ENCODE peak calls at places on chromosomes 2 and 18, in seven cellular contexts. One of them, this sample, is unnamed. For H3K9me3, the result is how much of the 10 kb centered on the place peaks cover.

GRCh38 chr2:5933669-5934068 is 241.5 kb downstream of the SOX11 start:
- DNase-seq in AG04450: no peak
- DNase-seq in right cardiac atrium: no peak
- DNase-seq in IMR-90: no peak
- DNase-seq in colonic mucosa: no peak
- DNase-seq in adrenal gland: no peak
- DNase-seq in uterus: no peak
- DNase-seq in this sample: no peak

GRCh38 chr2:119290859-119291587 is 67.4 kb downstream of the STEAP3 start:
- DNase-seq in adrenal gland: peak
- DNase-seq in AG04450: no peak
- DNase-seq in right cardiac atrium: peak
- DNase-seq in IMR-90: peak
- DNase-seq in uterus: peak
- DNase-seq in colonic mucosa: peak
- DNase-seq in this sample: peak

GRCh38 chr2:199092419-199092818 is 365.3 kb downstream of the SATB2 start:
- DNase-seq in right cardiac atrium: no peak
- DNase-seq in IMR-90: no peak
- DNase-seq in adrenal gland: no peak
- DNase-seq in colonic mucosa: peak
- DNase-seq in AG04450: no peak
- DNase-seq in uterus: no peak
- DNase-seq in this sample: no peak

GRCh38 chr18:49249523-49249922 is 210.9 kb downstream of the DYM start:
- DNase-seq in colonic mucosa: no peak
- DNase-seq in IMR-90: peak
- DNase-seq in AG04450: no peak
- DNase-seq in right cardiac atrium: no peak
- DNase-seq in adrenal gland: no peak
- DNase-seq in uterus: no peak
- DNase-seq in this sample: no peak

GRCh38 chr2:148546270-148546669 is 98.3 kb upstream of the EPC2 start:
- DNase-seq in colonic mucosa: no peak
- DNase-seq in AG04450: no peak
- DNase-seq in right cardiac atrium: no peak
- DNase-seq in uterus: no peak
- DNase-seq in IMR-90: no peak
- DNase-seq in adrenal gland: no peak
- DNase-seq in this sample: no peak

GRCh38 chr2:127771756-127772155 is 39.2 kb downstream of the WDR33 start:
- DNase-seq in uterus: no peak
- DNase-seq in IMR-90: peak
- DNase-seq in colonic mucosa: no peak
- DNase-seq in right cardiac atrium: no peak
- DNase-seq in AG04450: peak
- DNase-seq in adrenal gland: no peak
- DNase-seq in this sample: no peak

GRCh38 chr2:96320326-96321229 is 4.5 kb upstream of the ITPRIPL1 start:
- DNase-seq in IMR-90: no peak
- DNase-seq in adrenal gland: no peak
- DNase-seq in AG04450: no peak
- DNase-seq in right cardiac atrium: no peak
- DNase-seq in uterus: no peak
- DNase-seq in colonic mucosa: no peak
- DNase-seq in this sample: no peak

GRCh38 chr18:30280861-30281470 is 761.6 kb downstream of the DSC3 start:
- DNase-seq in adrenal gland: peak
- DNase-seq in right cardiac atrium: no peak
- DNase-seq in colonic mucosa: peak
- DNase-seq in AG04450: peak
- DNase-seq in IMR-90: peak
- DNase-seq in uterus: no peak
- DNase-seq in this sample: no peak

GRCh38 chr2:178865537-178865936 is 58.3 kb upstream of the TTN start:
- DNase-seq in right cardiac atrium: peak
- DNase-seq in colonic mucosa: no peak
- DNase-seq in AG04450: no peak
- DNase-seq in adrenal gland: no peak
- DNase-seq in uterus: no peak
- DNase-seq in IMR-90: no peak
- DNase-seq in this sample: no peak

GRCh38 chr18:14924226-14924625 is 176.3 kb downstream of the ANKRD30B start:
- DNase-seq in adrenal gland: no peak
- DNase-seq in uterus: no peak
- DNase-seq in IMR-90: no peak
- DNase-seq in colonic mucosa: peak
- DNase-seq in right cardiac atrium: no peak
- DNase-seq in AG04450: no peak
- DNase-seq in this sample: no peak

GRCh38 chr18:14920976-14921375 is 173.0 kb downstream of the ANKRD30B start:
- DNase-seq in AG04450: no peak
- DNase-seq in right cardiac atrium: no peak
- DNase-seq in adrenal gland: no peak
- DNase-seq in colonic mucosa: peak
- DNase-seq in IMR-90: no peak
- DNase-seq in uterus: no peak
- DNase-seq in this sample: no peak

GRCh38 chr18:14922965-14923565 is 175.1 kb downstream of the ANKRD30B start:
- DNase-seq in right cardiac atrium: no peak
- DNase-seq in IMR-90: no peak
- DNase-seq in AG04450: no peak
- DNase-seq in colonic mucosa: peak
- DNase-seq in adrenal gland: no peak
- DNase-seq in uterus: no peak
- DNase-seq in this sample: no peak

GRCh38 chr18:14921547-14921946 is 173.6 kb downstream of the ANKRD30B start:
- DNase-seq in IMR-90: no peak
- DNase-seq in AG04450: no peak
- DNase-seq in adrenal gland: no peak
- DNase-seq in colonic mucosa: peak
- DNase-seq in uterus: no peak
- DNase-seq in right cardiac atrium: no peak
- DNase-seq in this sample: no peak

GRCh38 chr18:14922031-14922430 is 174.1 kb downstream of the ANKRD30B start:
- DNase-seq in adrenal gland: no peak
- DNase-seq in uterus: no peak
- DNase-seq in right cardiac atrium: no peak
- DNase-seq in AG04450: no peak
- DNase-seq in IMR-90: no peak
- DNase-seq in colonic mucosa: no peak
- DNase-seq in this sample: no peak
- H3K9me3 ChIP-seq in adrenal gland: under half
- H3K9me3 ChIP-seq in uterus: under half
- H3K9me3 ChIP-seq in right cardiac atrium: under half
- H3K9me3 ChIP-seq in AG04450: half or more
- H3K9me3 ChIP-seq in IMR-90: under half
- H3K9me3 ChIP-seq in colonic mucosa: under half
- H3K9me3 ChIP-seq in this sample: under half

DNA sequence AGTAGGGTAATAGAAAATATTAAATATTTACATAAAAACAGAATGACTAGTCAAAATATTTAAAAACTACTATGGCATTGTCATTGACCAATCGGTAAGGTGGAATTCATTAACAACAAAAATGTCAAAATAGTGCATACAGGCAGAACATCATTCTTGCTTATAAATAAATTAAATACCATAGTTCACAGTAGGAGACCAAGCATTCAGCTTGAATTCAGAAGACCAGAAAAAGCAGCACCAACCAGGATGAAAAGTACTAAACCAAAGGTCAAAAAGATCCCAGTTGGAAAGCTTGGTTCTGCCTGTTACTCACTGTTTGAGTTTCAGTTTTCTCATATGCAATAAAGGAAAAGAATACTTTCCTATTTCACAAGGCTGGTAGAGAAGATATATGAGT is 244.3 kb downstream of the OSR1 start:
- DNase-seq in colonic mucosa: no peak
- DNase-seq in adrenal gland: no peak
- DNase-seq in IMR-90: no peak
- DNase-seq in uterus: no peak
- DNase-seq in AG04450: no peak
- DNase-seq in right cardiac atrium: no peak
- DNase-seq in this sample: no peak
- H3K27ac ChIP-seq in colonic mucosa: no peak
- H3K27ac ChIP-seq in adrenal gland: no peak
- H3K27ac ChIP-seq in IMR-90: no peak
- H3K27ac ChIP-seq in uterus: no peak
- H3K27ac ChIP-seq in AG04450: no peak
- H3K27ac ChIP-seq in right cardiac atrium: no peak
- H3K27ac ChIP-seq in this sample: no peak

DNA sequence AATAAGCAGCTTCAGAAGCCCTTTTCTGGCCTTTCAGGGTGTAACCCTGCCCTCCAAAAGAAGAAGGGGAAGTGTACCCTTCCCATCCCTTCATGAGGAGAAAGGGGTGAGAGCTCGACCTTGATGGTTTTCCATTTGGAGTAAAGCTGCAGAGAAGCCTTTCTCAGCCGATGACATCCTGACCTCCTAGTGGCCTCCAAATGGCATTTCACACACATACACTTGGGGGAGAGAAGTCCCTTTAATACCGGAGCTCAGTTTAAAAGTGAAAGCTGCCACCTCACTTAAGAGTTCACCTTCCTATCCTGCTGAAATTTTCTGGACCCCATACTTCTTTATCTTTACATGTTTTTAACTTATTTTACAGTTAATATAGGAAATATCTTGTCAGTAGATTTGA is 716.7 kb downstream of the DCDC2C start:
- DNase-seq in right cardiac atrium: no peak
- DNase-seq in IMR-90: no peak
- DNase-seq in uterus: no peak
- DNase-seq in colonic mucosa: no peak
- DNase-seq in AG04450: no peak
- DNase-seq in adrenal gland: no peak
- DNase-seq in this sample: no peak
- H3K9me3 ChIP-seq in right cardiac atrium: under half
- H3K9me3 ChIP-seq in IMR-90: under half
- H3K9me3 ChIP-seq in uterus: under half
- H3K9me3 ChIP-seq in colonic mucosa: under half
- H3K9me3 ChIP-seq in AG04450: under half
- H3K9me3 ChIP-seq in adrenal gland: under half
- H3K9me3 ChIP-seq in this sample: under half

DNA sequence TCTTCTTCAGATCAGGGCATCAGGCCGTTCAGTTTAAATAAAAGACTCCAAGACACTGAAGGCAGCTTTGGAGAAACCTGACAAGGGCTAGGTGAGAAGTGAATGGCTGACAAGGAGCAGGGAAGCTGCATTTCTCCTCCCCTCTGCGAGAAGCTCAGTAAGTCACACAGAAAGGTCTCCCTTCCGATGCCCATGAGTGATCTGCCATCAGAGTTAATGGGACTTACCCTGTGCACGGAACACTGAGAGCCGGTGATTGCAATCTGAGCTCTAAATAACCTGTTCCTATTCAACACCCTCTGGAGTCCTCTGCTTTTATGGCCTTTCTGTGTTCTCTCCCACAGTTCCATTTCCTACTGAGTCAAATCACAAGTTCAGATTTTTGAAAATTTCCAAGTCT is 322.1 kb upstream of the MYT1L start:
- DNase-seq in colonic mucosa: no peak
- DNase-seq in right cardiac atrium: no peak
- DNase-seq in IMR-90: no peak
- DNase-seq in AG04450: no peak
- DNase-seq in uterus: no peak
- DNase-seq in adrenal gland: no peak
- DNase-seq in this sample: no peak
- H3K27ac ChIP-seq in colonic mucosa: no peak
- H3K27ac ChIP-seq in right cardiac atrium: no peak
- H3K27ac ChIP-seq in IMR-90: no peak
- H3K27ac ChIP-seq in AG04450: no peak
- H3K27ac ChIP-seq in uterus: no peak
- H3K27ac ChIP-seq in adrenal gland: no peak
- H3K27ac ChIP-seq in this sample: no peak

GRCh38 chr2:175342085-175342484 is 160.6 kb upstream of the ATP5MC3 start:
- DNase-seq in adrenal gland: no peak
- DNase-seq in AG04450: no peak
- DNase-seq in colonic mucosa: no peak
- DNase-seq in IMR-90: no peak
- DNase-seq in right cardiac atrium: no peak
- DNase-seq in uterus: no peak
- DNase-seq in this sample: no peak
- H3K9me3 ChIP-seq in adrenal gland: under half
- H3K9me3 ChIP-seq in AG04450: under half
- H3K9me3 ChIP-seq in colonic mucosa: under half
- H3K9me3 ChIP-seq in IMR-90: under half
- H3K9me3 ChIP-seq in right cardiac atrium: under half
- H3K9me3 ChIP-seq in uterus: under half
- H3K9me3 ChIP-seq in this sample: under half

GRCh38 chr2:235021752-235022151 is 69.9 kb downstream of the SH3BP4 start:
- DNase-seq in AG04450: peak
- DNase-seq in colonic mucosa: no peak
- DNase-seq in uterus: no peak
- DNase-seq in IMR-90: peak
- DNase-seq in right cardiac atrium: no peak
- DNase-seq in adrenal gland: no peak
- DNase-seq in this sample: no peak
- H3K27ac ChIP-seq in AG04450: peak
- H3K27ac ChIP-seq in colonic mucosa: no peak
- H3K27ac ChIP-seq in uterus: no peak
- H3K27ac ChIP-seq in IMR-90: peak
- H3K27ac ChIP-seq in right cardiac atrium: no peak
- H3K27ac ChIP-seq in adrenal gland: no peak
- H3K27ac ChIP-seq in this sample: no peak

DNA sequence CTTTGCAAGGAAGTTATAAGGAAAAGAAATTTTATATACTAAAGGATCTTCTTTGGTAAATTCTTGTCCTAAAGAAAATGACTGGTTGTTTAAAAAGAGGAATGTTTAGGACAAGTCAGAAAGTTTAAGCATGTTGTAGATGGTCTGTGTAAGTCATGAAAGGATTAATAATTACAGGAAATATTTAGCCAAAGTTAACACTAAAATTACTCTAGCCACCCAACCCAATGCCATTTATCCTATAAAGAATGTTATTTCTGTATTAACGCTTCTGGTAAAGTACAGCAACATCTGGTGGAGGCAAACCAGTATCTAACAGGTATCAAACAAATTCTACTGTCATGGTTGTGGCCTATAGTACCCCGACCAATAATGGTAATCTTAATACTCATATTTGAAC is 546.9 kb upstream of the PKDCC start:
- DNase-seq in right cardiac atrium: no peak
- DNase-seq in IMR-90: no peak
- DNase-seq in adrenal gland: no peak
- DNase-seq in colonic mucosa: no peak
- DNase-seq in uterus: no peak
- DNase-seq in AG04450: no peak
- DNase-seq in this sample: no peak
- H3K9me3 ChIP-seq in right cardiac atrium: under half
- H3K9me3 ChIP-seq in IMR-90: under half
- H3K9me3 ChIP-seq in adrenal gland: under half
- H3K9me3 ChIP-seq in colonic mucosa: under half
- H3K9me3 ChIP-seq in uterus: under half
- H3K9me3 ChIP-seq in AG04450: under half
- H3K9me3 ChIP-seq in this sample: under half

DNA sequence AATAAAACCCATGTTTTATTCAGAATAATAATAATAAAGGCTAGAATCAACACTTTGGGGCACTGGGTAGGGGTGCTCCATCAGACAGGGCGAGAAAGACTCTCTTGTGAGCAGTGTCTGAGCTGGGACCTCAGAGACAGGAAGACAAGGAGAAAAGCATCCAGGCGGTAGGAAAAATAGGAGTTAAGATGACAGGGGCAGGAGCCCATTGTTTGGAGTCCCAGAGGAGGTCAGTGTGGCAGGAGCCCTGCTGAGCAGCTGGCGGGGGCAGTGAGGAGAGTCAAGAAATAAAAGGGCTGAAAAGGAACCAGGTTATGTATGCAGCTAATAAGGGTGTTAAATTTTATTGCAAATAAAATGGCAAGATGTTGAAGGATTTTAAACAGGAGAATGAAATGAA is 457.4 kb downstream of the FBXO15 start:
- DNase-seq in right cardiac atrium: no peak
- DNase-seq in adrenal gland: no peak
- DNase-seq in colonic mucosa: no peak
- DNase-seq in IMR-90: no peak
- DNase-seq in uterus: no peak
- DNase-seq in AG04450: no peak
- DNase-seq in this sample: no peak
- H3K27ac ChIP-seq in right cardiac atrium: no peak
- H3K27ac ChIP-seq in adrenal gland: no peak
- H3K27ac ChIP-seq in colonic mucosa: no peak
- H3K27ac ChIP-seq in IMR-90: peak
- H3K27ac ChIP-seq in uterus: no peak
- H3K27ac ChIP-seq in AG04450: peak
- H3K27ac ChIP-seq in this sample: no peak

This sample was measured in lung.